ENCODE peak calls at places on chromosomes 12 and 14, in seven cellular contexts. One of them, this sample, is unnamed.

GRCh38 chr12:1083888-1084262 is 92.9 kb downstream of the ERC1 start:
- DNase-seq in HCT116: no peak
- DNase-seq in H1: no peak
- DNase-seq in HepG2: peak; percentile 28
- DNase-seq in SK-N-SH: peak; percentile 62
- DNase-seq in K562: no peak
- DNase-seq in GM12878: no peak
- DNase-seq in this sample: no peak

GRCh38 chr14:80213602-80214001 is 2.3 kb upstream of the DIO2 start:
- DNase-seq in HCT116: peak; percentile 16
- DNase-seq in H1: peak; percentile 53
- DNase-seq in HepG2: peak; percentile 47
- DNase-seq in SK-N-SH: peak; percentile 25
- DNase-seq in K562: no peak
- DNase-seq in GM12878: no peak
- DNase-seq in this sample: peak; percentile 78

GRCh38 chr12:124645530-124646244 is 78.3 kb upstream of the NCOR2 start:
- DNase-seq in HCT116: no peak
- DNase-seq in H1: no peak
- DNase-seq in HepG2: no peak
- DNase-seq in SK-N-SH: no peak
- DNase-seq in K562: no peak
- DNase-seq in GM12878: no peak
- DNase-seq in this sample: no peak

GRCh38 chr12:13133886-13134285 is 30.4 kb upstream of the GSG1 start:
- DNase-seq in HCT116: no peak
- DNase-seq in H1: no peak
- DNase-seq in HepG2: no peak
- DNase-seq in SK-N-SH: no peak
- DNase-seq in K562: no peak
- DNase-seq in GM12878: no peak
- DNase-seq in this sample: no peak

GRCh38 chr14:71988954-71989353 is 56.7 kb downstream of the RGS6 start:
- DNase-seq in HCT116: no peak
- DNase-seq in H1: no peak
- DNase-seq in HepG2: no peak
- DNase-seq in SK-N-SH: no peak
- DNase-seq in K562: no peak
- DNase-seq in GM12878: no peak
- DNase-seq in this sample: no peak

GRCh38 chr12:31118347-31118830 is 44.7 kb downstream of the DDX11 start:
- DNase-seq in HCT116: no peak
- DNase-seq in H1: peak; percentile 61
- DNase-seq in HepG2: no peak
- DNase-seq in SK-N-SH: peak; percentile 72
- DNase-seq in K562: peak; percentile 58
- DNase-seq in GM12878: no peak
- DNase-seq in this sample: peak; percentile 28

GRCh38 chr12:32906407-32907165 is 10.0 kb upstream of the PKP2 start:
- DNase-seq in HCT116: no peak
- DNase-seq in H1: no peak
- DNase-seq in HepG2: peak; percentile 74
- DNase-seq in SK-N-SH: no peak
- DNase-seq in K562: no peak
- DNase-seq in GM12878: peak; percentile 78
- DNase-seq in this sample: no peak

GRCh38 chr14:24060984-24061913 is 9.4 kb downstream of the CARMIL3 start:
- DNase-seq in HCT116: no peak
- DNase-seq in H1: no peak
- DNase-seq in HepG2: no peak
- DNase-seq in SK-N-SH: peak; percentile 2
- DNase-seq in K562: no peak
- DNase-seq in GM12878: no peak
- DNase-seq in this sample: no peak

GRCh38 chr12:68310370-68310769 is 21.8 kb downstream of the MDM1 start:
- DNase-seq in HCT116: no peak
- DNase-seq in H1: no peak
- DNase-seq in HepG2: no peak
- DNase-seq in SK-N-SH: no peak
- DNase-seq in K562: no peak
- DNase-seq in GM12878: no peak
- DNase-seq in this sample: no peak

GRCh38 chr12:57236925-57237652 is 7.6 kb downstream of the SHMT2 start:
- DNase-seq in HCT116: no peak
- DNase-seq in H1: no peak
- DNase-seq in HepG2: no peak
- DNase-seq in SK-N-SH: no peak
- DNase-seq in K562: no peak
- DNase-seq in GM12878: no peak
- DNase-seq in this sample: no peak

GRCh38 chr14:59275668-59276067 is 87.2 kb downstream of the DAAM1 start:
- DNase-seq in HCT116: peak; percentile 75
- DNase-seq in H1: no peak
- DNase-seq in HepG2: peak; percentile 66
- DNase-seq in SK-N-SH: no peak
- DNase-seq in K562: no peak
- DNase-seq in GM12878: peak; percentile 78
- DNase-seq in this sample: no peak

GRCh38 chr12:63899396-63899795 is 54.9 kb downstream of the SRGAP1 start:
- DNase-seq in HCT116: no peak
- DNase-seq in H1: no peak
- DNase-seq in HepG2: no peak
- DNase-seq in SK-N-SH: no peak
- DNase-seq in K562: no peak
- DNase-seq in GM12878: no peak
- DNase-seq in this sample: peak; percentile 54

GRCh38 chr12:80846930-80847329 is 90.8 kb downstream of the LIN7A start:
- DNase-seq in HCT116: no peak
- DNase-seq in H1: no peak
- DNase-seq in HepG2: no peak
- DNase-seq in SK-N-SH: no peak
- DNase-seq in K562: no peak
- DNase-seq in GM12878: no peak
- DNase-seq in this sample: no peak

GRCh38 chr12:78568326-78569020 is 296.1 kb upstream of the SYT1 start:
- DNase-seq in HCT116: no peak
- DNase-seq in H1: no peak
- DNase-seq in HepG2: no peak
- DNase-seq in SK-N-SH: no peak
- DNase-seq in K562: no peak
- DNase-seq in GM12878: no peak
- DNase-seq in this sample: no peak

GRCh38 chr12:90287585-90287984 is 578.9 kb upstream of the ATP2B1 start:
- DNase-seq in HCT116: no peak
- DNase-seq in H1: no peak
- DNase-seq in HepG2: no peak
- DNase-seq in SK-N-SH: no peak
- DNase-seq in K562: peak; percentile 9
- DNase-seq in GM12878: no peak
- DNase-seq in this sample: no peak

GRCh38 chr14:69882086-69882864 is 3.1 kb downstream of the SMOC1 start:
- DNase-seq in HCT116: no peak
- DNase-seq in H1: no peak
- DNase-seq in HepG2: no peak
- DNase-seq in SK-N-SH: peak; percentile 45
- DNase-seq in K562: no peak
- DNase-seq in GM12878: no peak
- DNase-seq in this sample: no peak

GRCh38 chr12:55930771-55931316 is at the start of gene DGKA:
- DNase-seq in HCT116: peak; percentile 41
- DNase-seq in H1: peak; percentile 78
- DNase-seq in HepG2: peak; percentile 65
- DNase-seq in SK-N-SH: peak; percentile 74
- DNase-seq in K562: peak; percentile 56
- DNase-seq in GM12878: peak; percentile 53
- DNase-seq in this sample: peak; percentile 74

GRCh38 chr14:72699852-72700257 is 194.0 kb downstream of the DPF3 start:
- DNase-seq in HCT116: no peak
- DNase-seq in H1: no peak
- DNase-seq in HepG2: no peak
- DNase-seq in SK-N-SH: no peak
- DNase-seq in K562: no peak
- DNase-seq in GM12878: no peak
- DNase-seq in this sample: no peak

GRCh38 chr12:132559652-132560420 is 50.5 kb downstream of the LRCOL1 start:
- DNase-seq in HCT116: peak; percentile 18
- DNase-seq in H1: peak; percentile 77
- DNase-seq in HepG2: peak; percentile 6
- DNase-seq in SK-N-SH: peak; percentile 98
- DNase-seq in K562: peak; percentile 94
- DNase-seq in GM12878: no peak
- DNase-seq in this sample: peak; percentile 85
- TF ChIP-seq JUND in HCT116: no peak
- TF ChIP-seq JUND in H1: no peak
- TF ChIP-seq JUND in HepG2: no peak
- TF ChIP-seq JUND in SK-N-SH: no peak
- TF ChIP-seq JUND in K562: no peak
- TF ChIP-seq JUND in GM12878: no peak
- TF ChIP-seq JUND in this sample: no peak

DNA sequence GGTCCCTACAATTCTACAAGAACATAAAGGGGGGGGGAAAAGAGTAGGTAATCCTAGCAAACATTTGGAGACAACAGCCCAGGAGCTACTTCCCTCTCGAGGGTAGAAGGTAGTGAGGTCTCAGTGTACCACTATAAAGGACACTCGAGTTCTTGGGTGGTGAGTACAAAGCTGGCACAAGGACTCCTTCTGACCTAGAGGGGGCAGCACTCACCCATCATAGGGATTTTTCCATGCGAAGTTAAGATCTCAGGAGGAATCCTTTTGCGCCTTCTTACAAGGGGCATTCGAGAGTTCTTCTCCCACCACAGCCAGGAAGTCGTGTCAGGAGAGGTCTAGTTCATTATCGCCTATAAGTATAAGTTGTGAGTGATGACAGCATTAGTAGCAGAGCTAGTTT is 200.2 kb upstream of the RBM19 start:
- DNase-seq in HCT116: peak; percentile 24
- DNase-seq in H1: peak; percentile 71
- DNase-seq in HepG2: peak; percentile 9
- DNase-seq in SK-N-SH: peak; percentile 34
- DNase-seq in K562: peak; percentile 58
- DNase-seq in GM12878: no peak
- DNase-seq in this sample: peak; percentile 39
- TF ChIP-seq JUND in HCT116: no peak
- TF ChIP-seq JUND in H1: no peak
- TF ChIP-seq JUND in HepG2: no peak
- TF ChIP-seq JUND in SK-N-SH: no peak
- TF ChIP-seq JUND in K562: no peak
- TF ChIP-seq JUND in GM12878: no peak
- TF ChIP-seq JUND in this sample: no peak

DNA sequence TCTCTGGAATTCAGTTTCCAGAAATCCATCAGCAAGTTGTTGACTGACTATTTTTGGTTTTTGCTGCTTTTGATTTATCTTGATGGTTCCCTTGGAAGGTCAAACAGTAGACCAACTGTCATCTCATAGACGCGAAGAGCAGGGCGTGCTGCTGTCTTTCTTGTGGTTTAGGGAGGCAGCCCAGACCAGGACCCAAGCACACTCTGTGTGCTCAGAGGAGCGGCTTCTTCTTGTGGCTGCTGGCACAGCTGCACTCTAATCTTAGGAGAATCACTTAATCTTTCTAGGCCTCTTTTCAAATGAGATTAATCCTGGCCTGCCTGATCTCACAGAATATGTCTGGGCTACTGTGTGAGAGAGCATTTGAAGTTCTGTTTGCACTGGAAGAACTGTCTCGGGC is 60.0 kb upstream of the TRAF3 start:
- DNase-seq in HCT116: no peak
- DNase-seq in H1: peak; percentile 23
- DNase-seq in HepG2: no peak
- DNase-seq in SK-N-SH: no peak
- DNase-seq in K562: no peak
- DNase-seq in GM12878: no peak
- DNase-seq in this sample: no peak
- TF ChIP-seq JUND in HCT116: no peak
- TF ChIP-seq JUND in H1: no peak
- TF ChIP-seq JUND in HepG2: no peak
- TF ChIP-seq JUND in SK-N-SH: no peak
- TF ChIP-seq JUND in K562: no peak
- TF ChIP-seq JUND in GM12878: no peak
- TF ChIP-seq JUND in this sample: no peak

GRCh38 chr12:20144341-20144740 is 224.0 kb upstream of the PDE3A start:
- DNase-seq in HCT116: no peak
- DNase-seq in H1: no peak
- DNase-seq in HepG2: no peak
- DNase-seq in SK-N-SH: no peak
- DNase-seq in K562: no peak
- DNase-seq in GM12878: peak; percentile 48
- DNase-seq in this sample: no peak
- TF ChIP-seq JUND in HCT116: no peak
- TF ChIP-seq JUND in H1: no peak
- TF ChIP-seq JUND in HepG2: no peak
- TF ChIP-seq JUND in SK-N-SH: no peak
- TF ChIP-seq JUND in K562: no peak
- TF ChIP-seq JUND in GM12878: no peak
- TF ChIP-seq JUND in this sample: no peak

DNA sequence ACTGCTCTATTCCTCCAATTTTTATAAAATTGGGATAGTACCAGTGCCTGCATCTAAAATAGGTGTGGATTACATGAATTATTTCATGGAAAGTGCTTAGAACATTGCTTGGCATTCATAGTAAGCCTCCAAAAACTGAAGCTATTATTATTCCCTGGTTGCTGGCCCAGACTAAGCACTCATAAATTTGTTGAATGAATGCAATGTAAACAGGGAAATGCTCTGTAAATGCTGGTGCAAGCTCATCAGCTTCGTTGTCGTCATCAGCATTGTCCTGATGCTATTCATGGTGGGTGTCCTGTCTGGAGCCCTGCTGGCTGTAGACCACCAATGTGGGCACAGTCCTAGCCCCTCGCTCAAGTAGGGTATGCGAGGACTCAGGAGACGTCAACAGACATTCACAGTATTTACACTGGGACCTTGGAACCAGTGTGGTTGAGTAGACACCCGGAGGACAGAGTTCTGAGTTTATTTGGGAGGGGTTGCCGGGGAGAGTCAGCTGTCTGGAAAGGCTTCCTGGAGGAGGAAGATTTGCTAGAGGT is 16.5 kb downstream of the BDKRB2 start:
- DNase-seq in HCT116: no peak
- DNase-seq in H1: no peak
- DNase-seq in HepG2: no peak
- DNase-seq in SK-N-SH: no peak
- DNase-seq in K562: no peak
- DNase-seq in GM12878: no peak
- DNase-seq in this sample: no peak
- TF ChIP-seq JUND in HCT116: no peak
- TF ChIP-seq JUND in H1: no peak
- TF ChIP-seq JUND in HepG2: no peak
- TF ChIP-seq JUND in SK-N-SH: no peak
- TF ChIP-seq JUND in K562: no peak
- TF ChIP-seq JUND in GM12878: no peak
- TF ChIP-seq JUND in this sample: no peak